ENCODE peak calls at places on chromosomes 12 and 14, in four cellular contexts. One of them, this sample, is unnamed. For H3K27me3, the result is how much of the 10 kb centered on the place peaks cover.

GRCh38 chr14:104885973-104886689 is 21.1 kb downstream of the CEP170B start:
- DNase-seq in body of pancreas: peak
- DNase-seq in upper lobe of right lung: no peak
- DNase-seq in CD8-positive, alpha-beta T cell: no peak
- DNase-seq in this sample: no peak

GRCh38 chr12:82880442-82880901 is 193.8 kb downstream of the TMTC2 start:
- DNase-seq in body of pancreas: peak
- DNase-seq in upper lobe of right lung: no peak
- DNase-seq in CD8-positive, alpha-beta T cell: no peak
- DNase-seq in this sample: no peak

GRCh38 chr12:3262466-3262865 is 185.3 kb downstream of the TSPAN9 start:
- DNase-seq in body of pancreas: no peak
- DNase-seq in upper lobe of right lung: no peak
- DNase-seq in CD8-positive, alpha-beta T cell: no peak
- DNase-seq in this sample: no peak

GRCh38 chr12:113700943-113701342 is 229.3 kb upstream of the LHX5 start:
- DNase-seq in body of pancreas: no peak
- DNase-seq in upper lobe of right lung: no peak
- DNase-seq in CD8-positive, alpha-beta T cell: no peak
- DNase-seq in this sample: peak

GRCh38 chr12:32671930-32672785 is 6.9 kb upstream of the DNM1L start:
- DNase-seq in body of pancreas: peak
- DNase-seq in upper lobe of right lung: no peak
- DNase-seq in CD8-positive, alpha-beta T cell: no peak
- DNase-seq in this sample: peak

GRCh38 chr12:88185279-88185678 is 43.2 kb downstream of the TMTC3 start:
- DNase-seq in body of pancreas: no peak
- DNase-seq in upper lobe of right lung: no peak
- DNase-seq in CD8-positive, alpha-beta T cell: no peak
- DNase-seq in this sample: no peak

GRCh38 chr12:47763481-47764344 is 5.0 kb upstream of the RAPGEF3 start:
- DNase-seq in body of pancreas: no peak
- DNase-seq in upper lobe of right lung: no peak
- DNase-seq in CD8-positive, alpha-beta T cell: no peak
- DNase-seq in this sample: no peak

GRCh38 chr12:89040146-89040964 is 311.9 kb downstream of the DUSP6 start:
- DNase-seq in body of pancreas: peak
- DNase-seq in upper lobe of right lung: no peak
- DNase-seq in CD8-positive, alpha-beta T cell: peak
- DNase-seq in this sample: no peak

GRCh38 chr12:65209655-65210043 is 40.3 kb downstream of the LEMD3 start:
- DNase-seq in body of pancreas: no peak
- DNase-seq in upper lobe of right lung: no peak
- DNase-seq in CD8-positive, alpha-beta T cell: no peak
- DNase-seq in this sample: no peak

GRCh38 chr14:91429385-91429784 is 11.8 kb upstream of the CCDC88C start:
- DNase-seq in body of pancreas: no peak
- DNase-seq in upper lobe of right lung: no peak
- DNase-seq in CD8-positive, alpha-beta T cell: no peak
- DNase-seq in this sample: no peak

GRCh38 chr14:55339770-55340169 is 68.5 kb downstream of the FBXO34 start:
- DNase-seq in body of pancreas: no peak
- DNase-seq in upper lobe of right lung: no peak
- DNase-seq in CD8-positive, alpha-beta T cell: no peak
- DNase-seq in this sample: no peak

GRCh38 chr14:95515080-95515489 is 1.4 kb downstream of the SYNE3 start:
- DNase-seq in body of pancreas: no peak
- DNase-seq in upper lobe of right lung: no peak
- DNase-seq in CD8-positive, alpha-beta T cell: no peak
- DNase-seq in this sample: no peak

GRCh38 chr14:93032301-93032929 is 83.3 kb downstream of the ITPK1 start:
- DNase-seq in body of pancreas: no peak
- DNase-seq in upper lobe of right lung: no peak
- DNase-seq in CD8-positive, alpha-beta T cell: no peak
- DNase-seq in this sample: no peak

GRCh38 chr12:51926718-51927117 is 19.4 kb downstream of the ACVRL1 start:
- DNase-seq in body of pancreas: peak
- DNase-seq in upper lobe of right lung: no peak
- DNase-seq in CD8-positive, alpha-beta T cell: peak
- DNase-seq in this sample: no peak

GRCh38 chr12:49662998-49663843 is 39.9 kb downstream of the PRPF40B start:
- DNase-seq in body of pancreas: peak
- DNase-seq in upper lobe of right lung: peak
- DNase-seq in CD8-positive, alpha-beta T cell: peak
- DNase-seq in this sample: peak

GRCh38 chr12:92828565-92828964 is 100.5 kb downstream of the EEA1 start:
- DNase-seq in body of pancreas: no peak
- DNase-seq in upper lobe of right lung: no peak
- DNase-seq in CD8-positive, alpha-beta T cell: no peak
- DNase-seq in this sample: no peak

GRCh38 chr12:66861157-66861750 is 182.4 kb upstream of the GRIP1 start:
- DNase-seq in body of pancreas: peak
- DNase-seq in upper lobe of right lung: peak
- DNase-seq in CD8-positive, alpha-beta T cell: peak
- DNase-seq in this sample: peak

GRCh38 chr12:11545438-11546330 is 103.8 kb upstream of the ETV6 start:
- DNase-seq in body of pancreas: no peak
- DNase-seq in upper lobe of right lung: no peak
- DNase-seq in CD8-positive, alpha-beta T cell: peak
- DNase-seq in this sample: no peak

GRCh38 chr12:6074979-6075585 is 49.4 kb downstream of the VWF start:
- DNase-seq in body of pancreas: no peak
- DNase-seq in upper lobe of right lung: peak
- DNase-seq in CD8-positive, alpha-beta T cell: no peak
- DNase-seq in this sample: no peak

GRCh38 chr14:24708684-24709083 is 74.7 kb upstream of the GZMB start:
- DNase-seq in body of pancreas: no peak
- DNase-seq in upper lobe of right lung: no peak
- DNase-seq in CD8-positive, alpha-beta T cell: no peak
- DNase-seq in this sample: no peak

GRCh38 chr12:26460361-26460760 is 265.0 kb downstream of the SSPN start:
- DNase-seq in body of pancreas: no peak
- DNase-seq in upper lobe of right lung: no peak
- DNase-seq in CD8-positive, alpha-beta T cell: no peak
- DNase-seq in this sample: no peak

GRCh38 chr12:39236994-39237393 is 205.9 kb downstream of the KIF21A start:
- DNase-seq in body of pancreas: no peak
- DNase-seq in upper lobe of right lung: no peak
- DNase-seq in CD8-positive, alpha-beta T cell: no peak
- DNase-seq in this sample: no peak

GRCh38 chr12:94498073-94498472 is 38.4 kb upstream of the CEP83 start:
- DNase-seq in body of pancreas: no peak
- DNase-seq in upper lobe of right lung: no peak
- DNase-seq in CD8-positive, alpha-beta T cell: no peak
- DNase-seq in this sample: no peak

GRCh38 chr12:109764776-109765492 is 51.3 kb downstream of the FAM222A start:
- DNase-seq in body of pancreas: no peak
- DNase-seq in upper lobe of right lung: peak
- DNase-seq in CD8-positive, alpha-beta T cell: no peak
- DNase-seq in this sample: no peak

GRCh38 chr12:94767971-94768370 is 117.6 kb upstream of the TMCC3 start:
- DNase-seq in body of pancreas: no peak
- DNase-seq in upper lobe of right lung: no peak
- DNase-seq in CD8-positive, alpha-beta T cell: no peak
- DNase-seq in this sample: no peak

GRCh38 chr14:100279133-100279532 is 27.1 kb downstream of the SLC25A29 start:
- DNase-seq in body of pancreas: no peak
- DNase-seq in upper lobe of right lung: no peak
- DNase-seq in CD8-positive, alpha-beta T cell: no peak
- DNase-seq in this sample: no peak

GRCh38 chr14:100281286-100282082 is 24.8 kb downstream of the SLC25A29 start:
- DNase-seq in body of pancreas: no peak
- DNase-seq in upper lobe of right lung: peak
- DNase-seq in CD8-positive, alpha-beta T cell: no peak
- DNase-seq in this sample: no peak

GRCh38 chr14:100279563-100279962 is 26.7 kb downstream of the SLC25A29 start:
- DNase-seq in body of pancreas: no peak
- DNase-seq in upper lobe of right lung: peak
- DNase-seq in CD8-positive, alpha-beta T cell: no peak
- DNase-seq in this sample: no peak

GRCh38 chr14:100282083-100282350 is 24.2 kb downstream of the SLC25A29 start:
- DNase-seq in body of pancreas: no peak
- DNase-seq in upper lobe of right lung: no peak
- DNase-seq in CD8-positive, alpha-beta T cell: no peak
- DNase-seq in this sample: no peak

DNA sequence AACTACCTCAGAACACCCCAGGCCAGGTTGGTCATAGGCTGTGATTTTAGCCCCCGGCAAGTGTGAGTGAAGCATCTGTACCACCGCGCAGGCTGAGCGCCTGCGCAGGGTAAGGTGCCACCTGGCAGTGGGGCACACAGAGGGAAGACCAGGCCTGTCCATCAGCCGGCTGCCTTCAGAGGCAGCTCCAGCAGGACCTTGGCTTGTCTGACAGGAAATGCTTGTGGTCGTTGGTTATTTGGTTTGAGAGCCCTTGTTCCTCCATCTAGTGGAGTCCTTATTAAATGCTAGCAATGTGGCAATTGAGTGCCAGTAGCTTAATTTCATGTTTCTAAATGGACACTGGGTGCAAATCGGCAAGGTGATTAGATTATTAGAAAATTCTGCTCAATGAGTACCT is 27.5 kb downstream of the SLC25A29 start:
- DNase-seq in body of pancreas: no peak
- DNase-seq in upper lobe of right lung: peak
- DNase-seq in CD8-positive, alpha-beta T cell: no peak
- DNase-seq in this sample: peak
- TF ChIP-seq CTCF in body of pancreas: no peak
- TF ChIP-seq CTCF in upper lobe of right lung: peak
- TF ChIP-seq CTCF in CD8-positive, alpha-beta T cell: no peak
- TF ChIP-seq CTCF in this sample: peak

DNA sequence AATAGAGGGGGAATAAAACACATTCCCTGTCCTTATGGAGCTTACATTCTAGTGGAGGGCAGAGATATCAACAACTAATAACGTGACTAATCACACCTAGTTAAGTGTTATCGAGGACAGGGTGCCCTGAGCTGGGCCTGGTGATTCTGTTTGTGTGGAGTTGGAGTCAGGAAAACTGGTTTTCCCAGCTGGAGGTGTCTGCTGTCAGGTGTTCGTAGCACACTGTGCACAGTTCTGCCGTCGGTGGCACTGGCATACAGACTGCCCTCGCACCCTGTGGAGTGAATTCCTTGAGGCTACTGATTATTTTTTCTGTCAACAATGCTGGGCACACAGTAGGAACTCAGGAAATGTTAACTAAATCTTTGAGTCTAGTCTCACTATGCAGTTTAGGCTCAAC is 900 bp upstream of the MTERF2 start:
- DNase-seq in body of pancreas: peak
- DNase-seq in upper lobe of right lung: no peak
- DNase-seq in CD8-positive, alpha-beta T cell: no peak
- DNase-seq in this sample: no peak
- H3K4me3 ChIP-seq in body of pancreas: no peak
- H3K4me3 ChIP-seq in upper lobe of right lung: peak
- H3K4me3 ChIP-seq in CD8-positive, alpha-beta T cell: no peak
- H3K4me3 ChIP-seq in this sample: no peak

GRCh38 chr14:88323520-88324199 is 591 bp upstream of the KCNK10 start:
- DNase-seq in body of pancreas: peak
- DNase-seq in upper lobe of right lung: no peak
- DNase-seq in CD8-positive, alpha-beta T cell: no peak
- DNase-seq in this sample: no peak
- H3K27me3 ChIP-seq in body of pancreas: under half
- H3K27me3 ChIP-seq in upper lobe of right lung: half or more
- H3K27me3 ChIP-seq in CD8-positive, alpha-beta T cell: under half
- H3K27me3 ChIP-seq in this sample: under half

GRCh38 chr14:31280871-31281220 is 73.3 kb upstream of the HECTD1 start:
- DNase-seq in body of pancreas: no peak
- DNase-seq in upper lobe of right lung: no peak
- DNase-seq in CD8-positive, alpha-beta T cell: no peak
- DNase-seq in this sample: no peak
- TF ChIP-seq CTCF in body of pancreas: no peak
- TF ChIP-seq CTCF in upper lobe of right lung: no peak
- TF ChIP-seq CTCF in CD8-positive, alpha-beta T cell: no peak
- TF ChIP-seq CTCF in this sample: no peak

GRCh38 chr12:56431288-56431687 is 17.9 kb downstream of the TIMELESS start:
- DNase-seq in body of pancreas: no peak
- DNase-seq in upper lobe of right lung: no peak
- DNase-seq in CD8-positive, alpha-beta T cell: no peak
- DNase-seq in this sample: no peak

GRCh38 chr12:56431850-56432249 is 17.4 kb downstream of the TIMELESS start:
- DNase-seq in body of pancreas: no peak
- DNase-seq in upper lobe of right lung: no peak
- DNase-seq in CD8-positive, alpha-beta T cell: no peak
- DNase-seq in this sample: no peak

GRCh38 chr12:56437430-56438176 is 11.6 kb downstream of the TIMELESS start:
- DNase-seq in body of pancreas: no peak
- DNase-seq in upper lobe of right lung: no peak
- DNase-seq in CD8-positive, alpha-beta T cell: no peak
- DNase-seq in this sample: no peak

GRCh38 chr12:56434828-56435227 is 14.4 kb downstream of the TIMELESS start:
- DNase-seq in body of pancreas: no peak
- DNase-seq in upper lobe of right lung: no peak
- DNase-seq in CD8-positive, alpha-beta T cell: no peak
- DNase-seq in this sample: no peak
- H3K4me3 ChIP-seq in body of pancreas: no peak
- H3K4me3 ChIP-seq in upper lobe of right lung: no peak
- H3K4me3 ChIP-seq in CD8-positive, alpha-beta T cell: no peak
- H3K4me3 ChIP-seq in this sample: no peak

DNA sequence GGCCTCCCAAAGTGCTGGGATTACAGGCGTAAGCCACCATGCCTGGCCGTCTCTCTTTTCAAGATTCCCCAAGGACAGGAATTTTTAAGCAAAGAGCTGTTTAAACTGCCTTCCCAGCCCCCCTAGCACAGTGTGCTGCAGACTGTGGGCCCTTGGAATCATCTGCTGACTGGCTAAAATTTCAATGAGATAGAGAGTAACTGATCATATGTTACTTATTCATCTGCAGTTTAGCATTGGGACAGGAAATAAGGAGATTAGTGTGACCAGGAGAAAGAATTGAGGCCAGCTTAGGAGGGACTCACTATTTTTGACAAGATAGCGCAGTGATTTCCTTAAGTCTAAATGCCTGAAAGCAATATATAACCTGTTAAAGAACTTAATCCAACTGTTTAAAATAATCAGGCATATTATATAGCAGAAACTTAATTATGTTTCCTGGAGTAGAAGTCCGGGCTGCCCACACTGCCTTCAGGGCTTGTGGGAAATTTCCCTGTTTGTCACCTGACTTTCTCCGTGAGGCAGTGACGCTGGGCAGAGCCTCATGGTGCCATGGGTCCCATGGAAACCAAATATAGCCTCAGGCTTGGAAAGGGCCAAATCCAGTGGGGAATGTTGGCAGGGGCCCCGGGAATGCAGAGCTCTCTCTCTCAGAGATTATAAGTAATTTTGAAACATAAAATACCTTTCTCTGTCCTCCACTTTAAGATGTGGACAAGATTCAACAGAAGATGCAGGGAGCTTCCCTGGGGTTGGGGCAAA is 22.8 kb upstream of the CEBPE start:
- DNase-seq in body of pancreas: peak
- DNase-seq in upper lobe of right lung: peak
- DNase-seq in CD8-positive, alpha-beta T cell: no peak
- DNase-seq in this sample: no peak
- H3K27me3 ChIP-seq in body of pancreas: under half
- H3K27me3 ChIP-seq in upper lobe of right lung: under half
- H3K27me3 ChIP-seq in CD8-positive, alpha-beta T cell: under half
- H3K27me3 ChIP-seq in this sample: under half

This sample was measured in BJ.